ENCODE peak calls at places on chromosomes 11 and 22, in ten cellular contexts. L is esophagus muscularis mucosa, P is A549, N is tibial nerve, T is vagina, W is IMR-90, K is Peyer's patch, Y is ovary, Z is adrenal gland, J is spleen. M is an unnamed sample.

GRCh38 chr11:134584706-134585445 is 172.8 kb upstream of the B3GAT1 start:
- DNase-seq in L (peak; percentile 91), P (no peak), N (no peak), T (peak; percentile 25), W (no peak), K (no peak), Y (no peak), Z (peak; percentile 28), J (peak; percentile 78), M (no peak)

GRCh38 chr22:26679003-26679629 is 21.7 kb downstream of the MIAT start:
- DNase-seq in L (no peak), P (peak; percentile 74), N (peak; percentile 51), T (no peak), W (peak; percentile 71), K (peak; percentile 67), Y (peak; percentile 84), Z (peak; percentile 73), J (peak; percentile 87), M (peak; percentile 36)

GRCh38 chr22:43901976-43902643 is 10.3 kb upstream of the PNPLA5 start:
- DNase-seq in L (no peak), P (peak; percentile 33), N (no peak), T (no peak), W (peak; percentile 97), K (no peak), Y (no peak), Z (no peak), J (no peak), M (no peak)

GRCh38 chr11:45180158-45180887 is 33.9 kb downstream of the PRDM11 start:
- DNase-seq in L (no peak), P (peak; percentile 76), N (no peak), T (no peak), W (no peak), K (peak; percentile 26), Y (peak; percentile 74), Z (peak; percentile 63), J (peak; percentile 85), M (peak; percentile 84)

GRCh38 chr22:37932821-37933578 is 20.4 kb downstream of the C22orf23 start:
- DNase-seq in L (no peak), P (no peak), N (no peak), T (no peak), W (no peak), K (no peak), Y (peak; percentile 64), Z (peak; percentile 38), J (no peak), M (no peak)

GRCh38 chr22:43113516-43114251 is 3.1 kb downstream of the BIK start:
- DNase-seq in L (no peak), P (no peak), N (no peak), T (no peak), W (no peak), K (no peak), Y (no peak), Z (no peak), J (no peak), M (no peak)

GRCh38 chr11:128532016-128532570 is 55.3 kb downstream of the ETS1 start:
- DNase-seq in L (peak; percentile 50), P (no peak), N (no peak), T (no peak), W (no peak), K (no peak), Y (no peak), Z (no peak), J (no peak), M (no peak)

GRCh38 chr11:88384004-88384677 is 46.6 kb upstream of the CTSC start:
- DNase-seq in L (no peak), P (peak; percentile 46), N (no peak), T (no peak), W (peak; percentile 47), K (no peak), Y (no peak), Z (no peak), J (no peak), M (no peak)

GRCh38 chr11:68213135-68213515 is at the start of gene KMT5B:
- DNase-seq in L (no peak), P (no peak), N (no peak), T (no peak), W (peak; percentile 54), K (peak; percentile 26), Y (peak; percentile 84), Z (peak; percentile 70), J (no peak), M (no peak)

GRCh38 chr11:56841210-56841810 is 92.8 kb upstream of the OR9G4 start:
- DNase-seq in L (no peak), P (peak; percentile 35), N (no peak), T (no peak), W (peak; percentile 56), K (no peak), Y (peak; percentile 32), Z (peak; percentile 43), J (no peak), M (peak; percentile 6)

GRCh38 chr11:114366331-114367243 is 33.7 kb downstream of the C11orf71 start:
- DNase-seq in L (no peak), P (no peak), N (no peak), T (no peak), W (peak; percentile 92), K (no peak), Y (no peak), Z (no peak), J (no peak), M (peak; percentile 10)

GRCh38 chr11:117009905-117010605 is 88.2 kb downstream of the SIK3 start:
- DNase-seq in L (no peak), P (no peak), N (no peak), T (no peak), W (no peak), K (no peak), Y (no peak), Z (no peak), J (no peak), M (no peak)

GRCh38 chr11:102620858-102621561 is 4.1 kb downstream of the MMP20 start:
- DNase-seq in L (peak; percentile 89), P (no peak), N (no peak), T (no peak), W (peak; percentile 88), K (no peak), Y (peak; percentile 56), Z (no peak), J (no peak), M (no peak)

GRCh38 chr11:63888170-63889086 is 28.5 kb downstream of the RCOR2 start:
- DNase-seq in L (no peak), P (no peak), N (no peak), T (no peak), W (peak; percentile 52), K (peak; percentile 72), Y (peak; percentile 71), Z (peak; percentile 54), J (peak; percentile 92), M (no peak)

GRCh38 chr11:130198292-130198691 is 38.7 kb downstream of the ST14 start:
- DNase-seq in L (no peak), P (no peak), N (no peak), T (no peak), W (no peak), K (no peak), Y (no peak), Z (no peak), J (peak; percentile 69), M (no peak)

GRCh38 chr11:121964591-121964990 is 151.4 kb downstream of the BLID start:
- DNase-seq in L (no peak), P (no peak), N (no peak), T (no peak), W (peak; percentile 64), K (no peak), Y (no peak), Z (no peak), J (no peak), M (no peak)

GRCh38 chr11:115504279-115505158 is at the start of gene CADM1:
- DNase-seq in L (no peak), P (peak; percentile 70), N (peak; percentile 79), T (no peak), W (peak; percentile 95), K (peak; percentile 63), Y (peak; percentile 97), Z (peak; percentile 96), J (peak; percentile 92), M (no peak)

GRCh38 chr11:120337133-120337895 is 1.1 kb downstream of the ARHGEF12 start:
- DNase-seq in L (no peak), P (no peak), N (no peak), T (no peak), W (no peak), K (peak; percentile 19), Y (peak; percentile 66), Z (peak; percentile 60), J (peak; percentile 78), M (no peak)
- TF ChIP-seq POLR2A in L (no peak), P (no peak), N (no peak), T (no peak), W (no peak), K (no peak), Y (no peak), Z (no peak), J (no peak), M (no peak)

DNA sequence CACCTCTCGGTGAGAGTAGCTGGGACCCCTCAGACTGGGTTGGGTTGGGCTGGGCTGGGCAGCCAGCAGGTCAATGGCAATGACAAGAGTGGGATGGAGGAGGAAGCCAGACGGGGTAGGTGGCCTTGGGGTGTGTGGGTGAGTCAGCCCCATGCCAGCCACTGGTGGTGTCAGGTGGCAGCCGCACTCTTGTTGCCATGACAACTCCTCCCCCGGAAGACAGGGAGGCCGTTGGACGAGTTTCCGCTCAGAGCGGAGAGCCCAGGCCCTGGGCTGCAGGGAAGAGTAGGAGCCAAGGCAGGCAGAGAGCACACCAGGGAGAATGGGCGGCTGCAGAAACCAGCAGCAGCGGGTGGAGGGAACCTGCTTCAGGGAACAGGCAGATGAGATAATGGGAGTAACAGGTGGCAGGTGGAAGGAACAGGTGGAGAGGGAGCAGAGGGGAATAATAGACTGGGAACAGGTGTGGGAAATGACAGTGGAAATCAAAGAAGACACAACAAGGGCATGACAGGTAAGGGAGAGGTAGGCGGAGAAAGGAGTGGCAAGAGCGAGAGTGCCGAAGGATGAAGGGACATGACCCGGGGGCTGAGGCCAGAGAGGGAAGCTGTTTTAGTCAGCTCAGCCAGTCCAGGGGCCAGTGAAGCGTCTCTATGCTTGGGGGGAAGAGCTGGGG is 8.7 kb downstream of the SPTBN2 start:
- DNase-seq in L (no peak), P (peak; percentile 45), N (no peak), T (no peak), W (peak; percentile 56), K (no peak), Y (no peak), Z (peak; percentile 94), J (peak; percentile 83), M (peak; percentile 99)
- TF ChIP-seq POLR2A in L (no peak), P (no peak), N (no peak), T (no peak), W (no peak), K (no peak), Y (no peak), Z (peak; percentile 52), J (no peak), M (peak; percentile 51)

GRCh38 chr11:73839123-73839457 is 37.6 kb downstream of the COA4 start:
- DNase-seq in L (no peak), P (no peak), N (no peak), T (no peak), W (no peak), K (no peak), Y (no peak), Z (no peak), J (no peak), M (no peak)
- TF ChIP-seq POLR2A in L (no peak), P (no peak), N (no peak), T (no peak), W (no peak), K (no peak), Y (no peak), Z (no peak), J (no peak), M (no peak)

DNA sequence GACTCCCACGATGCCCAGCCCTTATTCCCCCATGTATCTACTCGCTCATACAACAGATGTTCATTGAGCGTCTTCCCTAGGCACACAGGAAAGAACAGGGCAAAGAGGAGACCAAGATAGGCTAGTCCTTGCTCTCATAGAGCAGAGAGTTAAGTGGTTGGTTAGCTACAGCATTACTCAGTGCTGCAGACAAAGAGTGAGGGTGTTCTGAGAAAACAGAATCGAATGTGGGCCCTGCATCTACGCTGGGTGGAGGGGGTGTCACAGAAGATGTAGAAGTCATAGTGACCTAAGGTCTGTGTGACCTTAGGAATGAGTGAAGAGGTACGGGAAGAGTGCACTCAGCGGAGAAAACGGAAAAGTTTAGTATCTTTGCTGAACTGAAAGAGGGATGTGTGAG is 12.3 kb downstream of the PSMD13 start:
- DNase-seq in L (no peak), P (no peak), N (no peak), T (no peak), W (no peak), K (no peak), Y (no peak), Z (no peak), J (no peak), M (no peak)
- TF ChIP-seq POLR2A in L (no peak), P (no peak), N (no peak), T (no peak), W (no peak), K (no peak), Y (no peak), Z (no peak), J (no peak), M (no peak)

M was measured in H54.